ENCODE peak calls at places on chromosome 6, in seven cellular contexts. S is cardiac fibroblast, O is PC-3, D is HTR-8/SVneo, I is tibial nerve, E is GM12865, M is left ventricle myocardium inferior. Z is an unnamed sample.

GRCh38 chr6:134535831-134536230 is 217.9 kb upstream of the SGK1 start:
- DNase-seq in S (no peak), O (peak; percentile 4), D (no peak), I (no peak), E (no peak), M (no peak), Z (no peak)

GRCh38 chr6:27871919-27872633 is 40.1 kb downstream of the OR2B2 start:
- DNase-seq in S (peak; percentile 98), O (no peak), D (peak; percentile 93), I (peak; percentile 81), E (peak; percentile 98), M (peak; percentile 34), Z (peak; percentile 93)

GRCh38 chr6:113856571-113857564 is at the start of gene MARCKS:
- DNase-seq in S (peak; percentile 92), O (peak; percentile 80), D (peak; percentile 71), I (peak; percentile 78), E (peak; percentile 93), M (peak; percentile 83), Z (peak; percentile 68)

GRCh38 chr6:56724455-56724854 is 81.8 kb upstream of the DST start:
- DNase-seq in S (peak; percentile 68), O (no peak), D (no peak), I (no peak), E (no peak), M (no peak), Z (no peak)

GRCh38 chr6:142294681-142295080 is 7.1 kb upstream of the ADGRG6 start:
- DNase-seq in S (no peak), O (no peak), D (no peak), I (no peak), E (no peak), M (no peak), Z (no peak)

GRCh38 chr6:135419162-135419561 is 78.4 kb downstream of the AHI1 start:
- DNase-seq in S (peak; percentile 77), O (no peak), D (no peak), I (no peak), E (no peak), M (no peak), Z (peak; percentile 79)

GRCh38 chr6:146909886-146910285 is 294.3 kb upstream of the STXBP5 start:
- DNase-seq in S (no peak), O (no peak), D (no peak), I (no peak), E (no peak), M (no peak), Z (no peak)

GRCh38 chr6:108780784-108781183 is 67.4 kb upstream of the ARMC2 start:
- DNase-seq in S (no peak), O (no peak), D (no peak), I (no peak), E (no peak), M (no peak), Z (no peak)

GRCh38 chr6:41457303-41457670 is 88.9 kb upstream of the FOXP4 start:
- DNase-seq in S (no peak), O (no peak), D (no peak), I (no peak), E (no peak), M (no peak), Z (no peak)

GRCh38 chr6:89242574-89243330 is 25.6 kb upstream of the GABRR1 start:
- DNase-seq in S (peak; percentile 77), O (peak; percentile 58), D (peak; percentile 56), I (no peak), E (peak; percentile 47), M (no peak), Z (peak; percentile 31)

GRCh38 chr6:34237722-34238506 is 1.2 kb downstream of the HMGA1 start:
- DNase-seq in S (peak; percentile 35), O (peak; percentile 55), D (no peak), I (no peak), E (peak; percentile 86), M (no peak), Z (no peak)

GRCh38 chr6:7129784-7130569 is 22.2 kb downstream of the RREB1 start:
- DNase-seq in S (no peak), O (peak; percentile 64), D (no peak), I (no peak), E (no peak), M (no peak), Z (no peak)

GRCh38 chr6:118298476-118298875 is 249.6 kb upstream of the PLN start:
- DNase-seq in S (no peak), O (no peak), D (no peak), I (no peak), E (no peak), M (no peak), Z (no peak)

GRCh38 chr6:14770040-14770439 is 475.8 kb upstream of the JARID2 start:
- DNase-seq in S (no peak), O (no peak), D (no peak), I (no peak), E (no peak), M (no peak), Z (no peak)

GRCh38 chr6:87572031-87572430 is 17.8 kb downstream of the RARS2 start:
- DNase-seq in S (no peak), O (peak; percentile 11), D (no peak), I (no peak), E (no peak), M (no peak), Z (no peak)

GRCh38 chr6:166430269-166430668 is 47.5 kb upstream of the MPC1 start:
- DNase-seq in S (no peak), O (no peak), D (no peak), I (no peak), E (no peak), M (no peak), Z (no peak)

GRCh38 chr6:139920027-139920851 is 545.8 kb upstream of the CITED2 start:
- DNase-seq in S (peak; percentile 51), O (no peak), D (no peak), I (no peak), E (no peak), M (no peak), Z (no peak)

GRCh38 chr6:109939654-109940053 is 38.5 kb upstream of the GPR6 start:
- DNase-seq in S (no peak), O (peak; percentile 60), D (no peak), I (no peak), E (no peak), M (no peak), Z (peak; percentile 10)

GRCh38 chr6:53095716-53096115 is 30.5 kb downstream of the FBXO9 start:
- DNase-seq in S (no peak), O (no peak), D (no peak), I (no peak), E (no peak), M (no peak), Z (peak; percentile 55)

GRCh38 chr6:139778688-139779087 is 404.2 kb upstream of the CITED2 start:
- DNase-seq in S (peak; percentile 55), O (peak; percentile 26), D (peak; percentile 19), I (no peak), E (no peak), M (no peak), Z (no peak)

GRCh38 chr6:33426590-33427563 is 7.0 kb downstream of the SYNGAP1 start:
- DNase-seq in S (no peak), O (no peak), D (no peak), I (no peak), E (peak; percentile 36), M (no peak), Z (no peak)